ENCODE peak calls at places on chromosome 17, in ten cellular contexts. T is prostate gland, W is neural progenitor cell, N is breast epithelium, I is tibial artery, G is fibroblast of lung, E is esophagus squamous epithelium, K is left ventricle myocardium inferior, M is PC-9, A is H9. S is an unnamed sample. For H3K4me1, the result is how much of the 10 kb centered on the place peaks cover.

GRCh38 chr17:50468120-50469004 is at the start of gene CHAD:
- DNase-seq in T (no peak), W (peak), N (no peak), I (no peak), G (no peak), E (no peak), K (no peak), M (no peak), A (peak), S (peak)

GRCh38 chr17:37187262-37187661 is 188.5 kb upstream of the C17orf78 start:
- DNase-seq in T (no peak), W (no peak), N (no peak), I (no peak), G (no peak), E (no peak), K (no peak), M (no peak), A (no peak), S (no peak)

GRCh38 chr17:80937501-80938356 is 53.9 kb upstream of the CHMP6 start:
- DNase-seq in T (no peak), W (peak), N (no peak), I (no peak), G (no peak), E (no peak), K (no peak), M (no peak), A (no peak), S (no peak)

GRCh38 chr17:14545156-14545906 is 244.4 kb downstream of the HS3ST3B1 start:
- DNase-seq in T (no peak), W (peak), N (no peak), I (no peak), G (no peak), E (no peak), K (no peak), M (no peak), A (no peak), S (no peak)

GRCh38 chr17:28657756-28658155 is 4.0 kb downstream of the SDF2 start:
- DNase-seq in T (no peak), W (no peak), N (no peak), I (no peak), G (peak), E (no peak), K (no peak), M (no peak), A (no peak), S (no peak)

GRCh38 chr17:36593651-36594316 is 2.1 kb downstream of the DHRS11 start:
- DNase-seq in T (no peak), W (no peak), N (no peak), I (no peak), G (no peak), E (no peak), K (no peak), M (peak), A (no peak), S (no peak)

GRCh38 chr17:35968520-35969054 is 12.7 kb downstream of the CCL16 start:
- DNase-seq in T (no peak), W (no peak), N (no peak), I (no peak), G (no peak), E (no peak), K (no peak), M (no peak), A (no peak), S (no peak)

GRCh38 chr17:56213031-56213430 is 59.8 kb downstream of the ANKFN1 start:
- DNase-seq in T (no peak), W (no peak), N (no peak), I (no peak), G (no peak), E (no peak), K (no peak), M (no peak), A (no peak), S (no peak)

DNA sequence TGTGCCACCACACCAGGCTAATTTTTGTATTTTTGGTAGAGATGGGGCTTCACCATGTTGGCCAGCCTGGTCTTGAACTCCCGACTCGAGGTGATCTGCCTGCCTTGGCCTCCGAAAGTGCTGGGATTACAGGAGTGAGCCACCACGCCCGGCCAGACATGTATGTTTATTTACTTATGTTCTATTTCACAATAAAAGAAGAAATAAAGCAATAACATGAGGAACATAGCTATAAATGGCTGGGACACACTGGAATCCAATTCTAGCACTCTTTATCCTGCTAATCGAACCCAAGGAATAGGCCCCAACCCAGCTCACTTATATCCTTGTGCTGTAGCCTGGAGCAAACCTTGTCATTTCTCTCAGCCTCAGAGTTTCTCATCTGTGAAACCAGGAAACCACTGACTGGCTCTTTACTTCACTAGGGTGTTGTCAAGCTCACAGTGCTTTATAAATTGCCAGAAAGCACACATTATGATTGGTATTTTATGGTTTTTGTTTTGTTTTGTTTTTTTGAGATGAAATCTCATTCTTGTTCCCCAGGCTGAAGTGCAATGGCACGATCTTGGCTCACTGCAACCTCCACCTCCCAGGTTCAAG is 4.3 kb upstream of the ODAD4 start:
- DNase-seq in T (no peak), W (no peak), N (no peak), I (no peak), G (peak), E (no peak), K (no peak), M (no peak), A (no peak), S (no peak)
- TF ChIP-seq CTCF in T (no peak), W (no peak), N (no peak), I (no peak), G (no peak), E (no peak), K (no peak), M (no peak), A (no peak), S (no peak)

GRCh38 chr17:68349157-68349556 is 57.9 kb downstream of the ARSG start:
- DNase-seq in T (no peak), W (no peak), N (no peak), I (no peak), G (no peak), E (no peak), K (no peak), M (no peak), A (no peak), S (no peak)
- H3K4me1 ChIP-seq in T (under half), W (under half), N (under half), I (under half), G (under half), E (under half), K (under half), M (under half), A (under half), S (under half)

GRCh38 chr17:45172541-45173286 is 11.0 kb downstream of the HEXIM2 start:
- DNase-seq in T (peak), W (peak), N (peak), I (peak), G (peak), E (no peak), K (peak), M (peak), A (peak), S (peak)
- H3K27ac ChIP-seq in T (peak), W (peak), N (peak), I (peak), G (peak), E (peak), K (peak), M (peak), A (no peak), S (peak)

DNA sequence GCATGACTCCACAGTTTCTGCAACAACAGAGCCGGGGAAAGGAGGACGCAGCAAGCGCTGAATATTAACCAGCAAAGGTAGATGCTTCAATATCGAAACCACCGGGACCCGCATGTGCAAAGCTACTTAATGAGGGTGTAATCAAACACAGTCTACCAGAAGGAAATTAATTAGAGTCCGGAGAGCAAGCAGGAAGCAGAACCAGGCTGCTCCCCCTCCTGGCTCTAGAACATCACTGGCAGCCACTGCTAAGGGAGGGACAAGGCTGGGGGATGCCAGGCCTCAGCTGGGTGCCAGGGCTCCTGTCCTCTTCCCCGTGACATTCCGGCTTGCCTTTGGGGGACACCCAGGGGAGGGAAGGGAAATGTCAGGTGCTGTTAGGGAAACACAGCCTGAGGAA is 21.7 kb downstream of the LRRC75A start:
- DNase-seq in T (no peak), W (no peak), N (no peak), I (no peak), G (no peak), E (no peak), K (no peak), M (no peak), A (peak), S (no peak)
- TF ChIP-seq CTCF in T (no peak), W (no peak), N (no peak), I (no peak), G (no peak), E (no peak), K (peak), M (no peak), A (peak), S (no peak)

GRCh38 chr17:17782425-17783120 is 54.2 kb downstream of the SREBF1 start:
- DNase-seq in T (no peak), W (peak), N (no peak), I (no peak), G (no peak), E (no peak), K (no peak), M (peak), A (peak), S (no peak)
- H3K4me1 ChIP-seq in T (under half), W (half or more), N (under half), I (under half), G (under half), E (half or more), K (half or more), M (under half), A (under half), S (half or more)

DNA sequence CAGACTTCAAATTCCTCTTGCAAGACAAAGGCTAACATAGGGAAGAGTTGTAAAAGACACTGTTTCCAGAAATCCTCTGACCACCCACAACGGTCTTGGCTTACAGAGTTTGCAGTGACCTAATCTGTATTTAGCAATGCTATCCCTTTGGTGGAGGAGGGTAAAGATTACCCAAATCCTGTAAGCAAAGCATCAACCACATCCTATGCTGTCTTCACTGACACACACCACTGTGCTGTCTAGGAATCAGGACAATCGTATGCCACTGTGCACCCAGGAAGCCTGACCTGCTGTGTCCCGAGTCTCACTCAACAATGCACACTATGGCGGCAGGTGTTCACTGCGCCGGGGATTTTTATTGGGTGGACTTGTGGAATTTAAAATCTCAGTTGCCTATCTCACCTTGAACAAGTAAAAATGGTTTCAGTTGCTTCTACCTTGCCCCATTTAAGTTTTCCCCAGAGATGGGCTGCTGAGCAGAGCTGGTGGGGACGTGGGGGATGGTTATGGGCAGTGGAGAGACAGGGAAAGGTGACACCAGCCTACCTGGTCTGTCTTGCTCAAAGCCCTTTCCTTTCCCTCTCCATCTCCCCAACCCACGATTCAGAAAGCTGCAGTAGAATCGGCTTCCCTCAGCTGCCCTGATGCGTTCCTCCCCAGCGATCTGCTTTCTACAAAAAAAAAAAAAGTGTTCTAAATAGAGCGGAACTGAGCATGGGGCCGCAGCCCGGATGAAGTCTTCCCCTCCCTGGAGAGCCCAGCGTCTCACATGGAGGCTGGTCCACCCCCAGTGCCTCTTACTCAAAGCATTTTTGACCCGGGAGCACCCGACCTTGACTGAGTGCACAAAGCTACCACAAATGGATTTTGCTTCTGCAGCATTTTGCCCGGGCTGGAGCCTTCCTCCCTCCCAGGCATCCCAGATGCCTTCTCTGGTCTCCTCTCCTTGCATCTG is 271.5 kb downstream of the SOX9 start:
- DNase-seq in T (no peak), W (no peak), N (no peak), I (no peak), G (peak), E (no peak), K (no peak), M (no peak), A (no peak), S (no peak)
- H3K27ac ChIP-seq in T (no peak), W (no peak), N (no peak), I (no peak), G (peak), E (no peak), K (no peak), M (peak), A (no peak), S (no peak)

GRCh38 chr17:70865993-70866804 is 696.9 kb downstream of the KCNJ2 start:
- DNase-seq in T (no peak), W (no peak), N (no peak), I (no peak), G (peak), E (no peak), K (no peak), M (no peak), A (no peak), S (no peak)
- TF ChIP-seq CTCF in T (no peak), W (no peak), N (no peak), I (no peak), G (no peak), E (no peak), K (no peak), M (no peak), A (no peak), S (no peak)

S was measured in right lobe of liver.